ENCODE peak calls at places on chromosomes 13 and 19, in six cellular contexts. I is A549, S is HepG2, N is K562, H is NB4, W is GM12878. A is an unnamed sample.

GRCh38 chr13:99865420-99865930 is 106.1 kb downstream of the ZIC5 start:
- DNase-seq in I (no peak), S (no peak), N (no peak), H (no peak), W (no peak), A (no peak)

GRCh38 chr19:17049711-17050280 is 23.2 kb upstream of the CPAMD8 start:
- DNase-seq in I (peak), S (no peak), N (no peak), H (no peak), W (no peak), A (peak)

GRCh38 chr13:42354246-42355117 is 82.5 kb downstream of the AKAP11 start:
- DNase-seq in I (no peak), S (no peak), N (no peak), H (no peak), W (peak), A (peak)

GRCh38 chr13:29474991-29475390 is 120.5 kb downstream of the SLC7A1 start:
- DNase-seq in I (no peak), S (no peak), N (no peak), H (no peak), W (no peak), A (no peak)

GRCh38 chr13:86445584-86446140 is 646.4 kb upstream of the SLITRK6 start:
- DNase-seq in I (peak), S (no peak), N (no peak), H (no peak), W (no peak), A (no peak)

GRCh38 chr13:98533912-98534311 is 43.0 kb downstream of the STK24 start:
- DNase-seq in I (no peak), S (no peak), N (no peak), H (no peak), W (no peak), A (no peak)

GRCh38 chr19:38699027-38699346 is 45.3 kb downstream of the CAPN12 start:
- DNase-seq in I (no peak), S (no peak), N (no peak), H (no peak), W (no peak), A (no peak)

GRCh38 chr19:52140077-52140710 is 456 bp upstream of the ZNF616 start:
- DNase-seq in I (no peak), S (peak), N (no peak), H (no peak), W (no peak), A (no peak)

GRCh38 chr13:79483302-79483701 is 2.3 kb downstream of the NDFIP2 start:
- DNase-seq in I (no peak), S (no peak), N (no peak), H (no peak), W (no peak), A (no peak)

GRCh38 chr19:4602173-4602788 is 37.0 kb upstream of the TNFAIP8L1 start:
- DNase-seq in I (no peak), S (no peak), N (no peak), H (no peak), W (no peak), A (no peak)

GRCh38 chr13:93472296-93472695 is 245.7 kb downstream of the GPC6 start:
- DNase-seq in I (no peak), S (no peak), N (no peak), H (no peak), W (no peak), A (no peak)

GRCh38 chr13:49265822-49266221 is 18.1 kb downstream of the CDADC1 start:
- DNase-seq in I (no peak), S (no peak), N (no peak), H (no peak), W (no peak), A (no peak)

GRCh38 chr19:10305139-10305806 is 4.3 kb downstream of the ZGLP1 start:
- DNase-seq in I (no peak), S (no peak), N (peak), H (peak), W (no peak), A (no peak)

GRCh38 chr13:109610517-109610916 is 175.9 kb downstream of the IRS2 start:
- DNase-seq in I (peak), S (no peak), N (no peak), H (peak), W (no peak), A (no peak)

GRCh38 chr19:31338069-31338767 is 11.0 kb downstream of the TSHZ3 start:
- DNase-seq in I (peak), S (peak), N (peak), H (peak), W (no peak), A (no peak)

GRCh38 chr13:24161010-24161775 is 673 bp downstream of the SPATA13 start:
- DNase-seq in I (no peak), S (peak), N (peak), H (peak), W (no peak), A (peak)

GRCh38 chr19:44303305-44303704 is 1.5 kb downstream of the ZNF235 start:
- DNase-seq in I (no peak), S (no peak), N (no peak), H (peak), W (no peak), A (no peak)

GRCh38 chr19:38686530-38686888 is 39.1 kb downstream of the ACTN4 start:
- DNase-seq in I (no peak), S (no peak), N (peak), H (no peak), W (peak), A (no peak)

GRCh38 chr13:24159921-24160324 is 597 bp upstream of the SPATA13 start:
- DNase-seq in I (peak), S (no peak), N (no peak), H (no peak), W (no peak), A (peak)

GRCh38 chr13:97266734-97267417 is 44.7 kb downstream of the MBNL2 start:
- DNase-seq in I (no peak), S (no peak), N (no peak), H (no peak), W (no peak), A (no peak)

GRCh38 chr19:14487370-14488125 is 8.4 kb downstream of the GIPC1 start:
- DNase-seq in I (no peak), S (no peak), N (no peak), H (no peak), W (no peak), A (no peak)

GRCh38 chr19:48648134-48648533 is 2.1 kb upstream of the CA11 start:
- DNase-seq in I (no peak), S (no peak), N (peak), H (no peak), W (no peak), A (no peak)

GRCh38 chr13:27921961-27922910 is 2.4 kb downstream of the PDX1 start:
- DNase-seq in I (no peak), S (no peak), N (no peak), H (peak), W (no peak), A (no peak)

GRCh38 chr19:42529248-42529764 is 1.0 kb upstream of the CEACAM1 start:
- DNase-seq in I (peak), S (peak), N (peak), H (peak), W (no peak), A (peak)

GRCh38 chr13:89701913-89702312 is 1645.6 kb upstream of the MIR17HG start:
- DNase-seq in I (no peak), S (no peak), N (no peak), H (no peak), W (no peak), A (no peak)

GRCh38 chr19:30649934-30650614 is 277.9 kb downstream of the ZNF536 start:
- DNase-seq in I (peak), S (peak), N (peak), H (peak), W (peak), A (peak)

GRCh38 chr13:75749407-75749806 is 113.3 kb downstream of the LMO7 start:
- DNase-seq in I (no peak), S (no peak), N (no peak), H (peak), W (no peak), A (no peak)

GRCh38 chr13:76717092-76717491 is 169.1 kb downstream of the KCTD12 start:
- DNase-seq in I (no peak), S (no peak), N (no peak), H (no peak), W (no peak), A (no peak)

GRCh38 chr13:30792257-30793000 is 57.1 kb downstream of the ALOX5AP start:
- DNase-seq in I (peak), S (peak), N (no peak), H (no peak), W (no peak), A (peak)

GRCh38 chr19:45103200-45103624 is 10.2 kb downstream of the PPP1R37 start:
- DNase-seq in I (no peak), S (no peak), N (no peak), H (no peak), W (no peak), A (no peak)

GRCh38 chr19:39212377-39212742 is 8.3 kb upstream of the SYCN start:
- DNase-seq in I (peak), S (no peak), N (peak), H (peak), W (peak), A (no peak)

GRCh38 chr19:39568604-39569003 is 28.6 kb upstream of the EID2 start:
- DNase-seq in I (peak), S (peak), N (no peak), H (no peak), W (no peak), A (no peak)

GRCh38 chr13:44051923-44052322 is 172.2 kb downstream of the LACC1 start:
- DNase-seq in I (peak), S (no peak), N (no peak), H (no peak), W (no peak), A (no peak)

GRCh38 chr13:98014766-98015165 is 61.3 kb downstream of the IPO5 start:
- DNase-seq in I (no peak), S (no peak), N (no peak), H (no peak), W (no peak), A (peak)

GRCh38 chr13:79867248-79867647 is 386.3 kb downstream of the NDFIP2 start:
- DNase-seq in I (no peak), S (no peak), N (no peak), H (peak), W (no peak), A (no peak)

GRCh38 chr13:112943309-112944125 is 25.5 kb upstream of the MCF2L start:
- DNase-seq in I (peak), S (no peak), N (no peak), H (peak), W (no peak), A (no peak)

GRCh38 chr13:112619730-112620639 is 32.0 kb upstream of the TUBGCP3 start:
- DNase-seq in I (peak), S (no peak), N (no peak), H (peak), W (no peak), A (peak)

GRCh38 chr13:40318366-40318765 is 348.1 kb downstream of the FOXO1 start:
- DNase-seq in I (no peak), S (no peak), N (no peak), H (no peak), W (no peak), A (peak)

GRCh38 chr19:12867120-12868099 is 13.8 kb downstream of the DNASE2 start:
- DNase-seq in I (peak), S (no peak), N (peak), H (no peak), W (peak), A (peak)
- TF ChIP-seq MYC in I (no peak), S (no peak), N (no peak), H (no peak), W (no peak), A (no peak)

GRCh38 chr19:53896682-53897081 is 12.4 kb upstream of the CACNG7 start:
- DNase-seq in I (no peak), S (no peak), N (no peak), H (no peak), W (no peak), A (no peak)

GRCh38 chr19:53894736-53895135 is 12.7 kb downstream of the PRKCG start:
- DNase-seq in I (peak), S (no peak), N (no peak), H (no peak), W (no peak), A (no peak)

GRCh38 chr19:53892301-53892980 is 10.4 kb downstream of the PRKCG start:
- DNase-seq in I (no peak), S (no peak), N (no peak), H (no peak), W (no peak), A (no peak)

GRCh38 chr19:53897459-53897858 is 11.6 kb upstream of the CACNG7 start:
- DNase-seq in I (no peak), S (no peak), N (no peak), H (no peak), W (no peak), A (no peak)

DNA sequence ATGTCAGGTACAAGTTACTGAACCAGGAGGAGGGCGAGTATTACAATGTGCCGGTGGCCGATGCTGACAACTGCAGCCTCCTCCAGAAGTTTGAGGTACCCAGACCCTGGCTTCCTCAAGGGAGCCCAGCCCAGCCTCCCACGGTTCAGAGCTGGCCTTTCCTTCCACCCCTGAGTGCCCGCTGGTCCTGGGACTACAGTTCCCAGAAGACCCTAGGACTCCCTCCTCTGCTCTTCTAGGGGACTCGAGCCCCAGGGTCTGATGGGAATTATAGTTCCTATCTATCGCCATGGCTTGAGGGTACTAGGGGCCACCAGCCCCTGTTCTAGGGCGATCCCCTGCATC is 11.0 kb downstream of the PRKCG start:
- DNase-seq in I (peak), S (no peak), N (peak), H (peak), W (no peak), A (no peak)
- TF ChIP-seq MYC in I (no peak), S (no peak), N (no peak), H (no peak), W (no peak), A (no peak)

DNA sequence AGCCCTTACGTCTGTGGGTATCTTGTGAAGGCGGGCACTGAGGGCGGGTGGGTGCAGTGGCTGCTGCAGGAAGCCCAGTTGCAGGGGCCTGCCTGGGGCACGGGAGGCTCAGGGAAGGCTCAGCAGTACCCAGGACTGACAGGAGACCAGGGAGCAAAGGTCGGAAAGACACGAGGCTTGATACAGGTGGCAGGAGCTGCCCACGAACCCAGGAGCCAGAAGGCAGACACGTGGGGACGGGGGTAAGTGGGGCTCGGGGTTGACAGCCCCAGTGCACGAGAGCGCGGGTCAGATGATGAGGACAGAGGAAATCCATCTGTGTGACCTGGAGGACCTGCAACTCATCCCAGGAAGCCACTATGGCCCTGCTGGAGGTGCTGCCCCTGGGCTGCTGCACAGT is 25.3 kb downstream of the ELAVL1 start:
- DNase-seq in I (no peak), S (no peak), N (no peak), H (no peak), W (no peak), A (no peak)
- TF ChIP-seq MYC in I (no peak), S (no peak), N (no peak), H (no peak), W (no peak), A (no peak)

GRCh38 chr19:57825501-57825900 is 4.6 kb upstream of the ZNF587B start:
- DNase-seq in I (no peak), S (no peak), N (no peak), H (no peak), W (no peak), A (no peak)

GRCh38 chr19:57830071-57830602 is at the start of gene ZNF587B:
- DNase-seq in I (peak), S (peak), N (peak), H (peak), W (no peak), A (peak)

GRCh38 chr19:57829316-57829715 is 783 bp upstream of the ZNF587B start:
- DNase-seq in I (no peak), S (peak), N (no peak), H (no peak), W (no peak), A (no peak)
- TF ChIP-seq MYC in I (no peak), S (no peak), N (no peak), H (no peak), W (no peak), A (no peak)

DNA sequence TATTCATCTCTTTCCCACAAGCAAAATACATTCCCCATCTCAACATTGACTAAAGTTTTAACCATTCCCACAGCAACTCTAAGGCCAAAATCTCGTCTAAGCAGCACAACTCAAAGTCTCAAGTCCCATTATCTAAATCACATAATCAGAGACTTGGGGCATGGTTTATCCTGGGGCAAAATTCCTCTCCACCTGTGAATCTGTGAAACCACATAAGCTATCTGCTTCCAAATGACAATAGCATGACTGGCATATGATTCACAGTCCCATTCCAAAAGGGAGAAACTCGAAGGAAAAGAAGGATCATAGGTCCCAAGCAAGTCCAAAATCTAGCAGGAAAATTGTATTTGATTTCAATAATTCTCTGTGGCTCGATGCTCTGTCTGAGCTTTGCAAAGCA is 73.0 kb downstream of the ANKRD10 start:
- DNase-seq in I (no peak), S (no peak), N (no peak), H (no peak), W (no peak), A (no peak)
- TF ChIP-seq MYC in I (no peak), S (no peak), N (no peak), H (no peak), W (no peak), A (no peak)

A was measured in endothelial cell of umbilical vein.